ENCODE peak calls at places on chromosomes 3 and 15, in ten cellular contexts. One of them, this sample, is unnamed.

GRCh38 chr3:129592362-129593150 is 13.9 kb downstream of the PLXND1 start:
- DNase-seq in activated B cell treated with CpG ODN at 0.5 μM for 24 hours: no peak
- DNase-seq in ACHN: no peak
- DNase-seq in right atrium auricular region: peak; percentile 83
- DNase-seq in NCI-H1105: no peak
- DNase-seq in tibial artery: peak; percentile 95
- DNase-seq in Caco-2: no peak
- DNase-seq in progenitor cell of endocrine pancreas: no peak
- DNase-seq in stimulated activated naive CD8-positive, alpha-beta T cell treated with anti-CD3 and anti-CD28 coated beads, Interleukin-15, amount 100 ng/mL, for 72 hours: no peak
- DNase-seq in activated CD4-positive, alpha-beta T cell treated with anti-CD3 and anti-CD28 coated beads, Interleukin-2, amount 50 U/mL, for 1 hour: no peak
- DNase-seq in this sample: no peak

GRCh38 chr3:25495304-25495703 is 67.2 kb downstream of the RARB start:
- DNase-seq in NCI-H1105: no peak
- DNase-seq in stimulated activated naive CD8-positive, alpha-beta T cell treated with anti-CD3 and anti-CD28 coated beads, Interleukin-15, amount 100 ng/mL, for 72 hours: no peak
- DNase-seq in right atrium auricular region: no peak
- DNase-seq in progenitor cell of endocrine pancreas: no peak
- DNase-seq in activated CD4-positive, alpha-beta T cell treated with anti-CD3 and anti-CD28 coated beads, Interleukin-2, amount 50 U/mL, for 1 hour: no peak
- DNase-seq in activated B cell treated with CpG ODN at 0.5 μM for 24 hours: no peak
- DNase-seq in ACHN: no peak
- DNase-seq in tibial artery: no peak
- DNase-seq in Caco-2: no peak
- DNase-seq in this sample: no peak

GRCh38 chr3:4596596-4596995 is 103.4 kb downstream of the ITPR1 start:
- DNase-seq in activated B cell treated with CpG ODN at 0.5 μM for 24 hours: no peak
- DNase-seq in progenitor cell of endocrine pancreas: no peak
- DNase-seq in Caco-2: no peak
- DNase-seq in right atrium auricular region: no peak
- DNase-seq in NCI-H1105: no peak
- DNase-seq in stimulated activated naive CD8-positive, alpha-beta T cell treated with anti-CD3 and anti-CD28 coated beads, Interleukin-15, amount 100 ng/mL, for 72 hours: no peak
- DNase-seq in ACHN: no peak
- DNase-seq in activated CD4-positive, alpha-beta T cell treated with anti-CD3 and anti-CD28 coated beads, Interleukin-2, amount 50 U/mL, for 1 hour: no peak
- DNase-seq in tibial artery: no peak
- DNase-seq in this sample: no peak

GRCh38 chr3:196968233-196969000 is at the start of gene PIGZ:
- DNase-seq in progenitor cell of endocrine pancreas: peak; percentile 25
- DNase-seq in tibial artery: no peak
- DNase-seq in ACHN: peak; percentile 24
- DNase-seq in stimulated activated naive CD8-positive, alpha-beta T cell treated with anti-CD3 and anti-CD28 coated beads, Interleukin-15, amount 100 ng/mL, for 72 hours: peak; percentile 62
- DNase-seq in right atrium auricular region: no peak
- DNase-seq in NCI-H1105: peak; percentile 15
- DNase-seq in activated CD4-positive, alpha-beta T cell treated with anti-CD3 and anti-CD28 coated beads, Interleukin-2, amount 50 U/mL, for 1 hour: peak; percentile 22
- DNase-seq in Caco-2: peak; percentile 63
- DNase-seq in activated B cell treated with CpG ODN at 0.5 μM for 24 hours: peak; percentile 60
- DNase-seq in this sample: no peak

GRCh38 chr3:187983484-187984124 is 170.4 kb upstream of the LPP start:
- DNase-seq in activated B cell treated with CpG ODN at 0.5 μM for 24 hours: no peak
- DNase-seq in right atrium auricular region: no peak
- DNase-seq in progenitor cell of endocrine pancreas: no peak
- DNase-seq in stimulated activated naive CD8-positive, alpha-beta T cell treated with anti-CD3 and anti-CD28 coated beads, Interleukin-15, amount 100 ng/mL, for 72 hours: no peak
- DNase-seq in tibial artery: no peak
- DNase-seq in activated CD4-positive, alpha-beta T cell treated with anti-CD3 and anti-CD28 coated beads, Interleukin-2, amount 50 U/mL, for 1 hour: no peak
- DNase-seq in NCI-H1105: no peak
- DNase-seq in ACHN: no peak
- DNase-seq in Caco-2: no peak
- DNase-seq in this sample: no peak

GRCh38 chr15:75739791-75740190 is 27.1 kb upstream of the CSPG4 start:
- DNase-seq in activated CD4-positive, alpha-beta T cell treated with anti-CD3 and anti-CD28 coated beads, Interleukin-2, amount 50 U/mL, for 1 hour: no peak
- DNase-seq in Caco-2: no peak
- DNase-seq in tibial artery: peak; percentile 51
- DNase-seq in NCI-H1105: no peak
- DNase-seq in right atrium auricular region: no peak
- DNase-seq in ACHN: no peak
- DNase-seq in stimulated activated naive CD8-positive, alpha-beta T cell treated with anti-CD3 and anti-CD28 coated beads, Interleukin-15, amount 100 ng/mL, for 72 hours: no peak
- DNase-seq in activated B cell treated with CpG ODN at 0.5 μM for 24 hours: no peak
- DNase-seq in progenitor cell of endocrine pancreas: no peak
- DNase-seq in this sample: no peak

GRCh38 chr3:155619118-155619915 is 125.6 kb downstream of the PLCH1 start:
- DNase-seq in activated B cell treated with CpG ODN at 0.5 μM for 24 hours: no peak
- DNase-seq in NCI-H1105: no peak
- DNase-seq in ACHN: no peak
- DNase-seq in progenitor cell of endocrine pancreas: no peak
- DNase-seq in Caco-2: no peak
- DNase-seq in right atrium auricular region: no peak
- DNase-seq in stimulated activated naive CD8-positive, alpha-beta T cell treated with anti-CD3 and anti-CD28 coated beads, Interleukin-15, amount 100 ng/mL, for 72 hours: no peak
- DNase-seq in tibial artery: no peak
- DNase-seq in activated CD4-positive, alpha-beta T cell treated with anti-CD3 and anti-CD28 coated beads, Interleukin-2, amount 50 U/mL, for 1 hour: no peak
- DNase-seq in this sample: no peak

GRCh38 chr3:139664958-139665357 is 12.8 kb downstream of the NMNAT3 start:
- DNase-seq in activated CD4-positive, alpha-beta T cell treated with anti-CD3 and anti-CD28 coated beads, Interleukin-2, amount 50 U/mL, for 1 hour: no peak
- DNase-seq in ACHN: no peak
- DNase-seq in activated B cell treated with CpG ODN at 0.5 μM for 24 hours: no peak
- DNase-seq in Caco-2: no peak
- DNase-seq in stimulated activated naive CD8-positive, alpha-beta T cell treated with anti-CD3 and anti-CD28 coated beads, Interleukin-15, amount 100 ng/mL, for 72 hours: no peak
- DNase-seq in progenitor cell of endocrine pancreas: no peak
- DNase-seq in right atrium auricular region: no peak
- DNase-seq in NCI-H1105: no peak
- DNase-seq in tibial artery: no peak
- DNase-seq in this sample: no peak

GRCh38 chr15:90031231-90031791 is 30.2 kb downstream of the ZNF710 start:
- DNase-seq in ACHN: no peak
- DNase-seq in activated CD4-positive, alpha-beta T cell treated with anti-CD3 and anti-CD28 coated beads, Interleukin-2, amount 50 U/mL, for 1 hour: no peak
- DNase-seq in Caco-2: no peak
- DNase-seq in progenitor cell of endocrine pancreas: no peak
- DNase-seq in activated B cell treated with CpG ODN at 0.5 μM for 24 hours: no peak
- DNase-seq in right atrium auricular region: no peak
- DNase-seq in stimulated activated naive CD8-positive, alpha-beta T cell treated with anti-CD3 and anti-CD28 coated beads, Interleukin-15, amount 100 ng/mL, for 72 hours: no peak
- DNase-seq in NCI-H1105: no peak
- DNase-seq in tibial artery: peak; percentile 50
- DNase-seq in this sample: no peak

GRCh38 chr3:99817047-99817436 is 620 bp upstream of the CMSS1 start:
- DNase-seq in ACHN: peak; percentile 28
- DNase-seq in progenitor cell of endocrine pancreas: no peak
- DNase-seq in activated CD4-positive, alpha-beta T cell treated with anti-CD3 and anti-CD28 coated beads, Interleukin-2, amount 50 U/mL, for 1 hour: peak; percentile 18
- DNase-seq in right atrium auricular region: no peak
- DNase-seq in stimulated activated naive CD8-positive, alpha-beta T cell treated with anti-CD3 and anti-CD28 coated beads, Interleukin-15, amount 100 ng/mL, for 72 hours: no peak
- DNase-seq in Caco-2: peak; percentile 13
- DNase-seq in NCI-H1105: no peak
- DNase-seq in activated B cell treated with CpG ODN at 0.5 μM for 24 hours: no peak
- DNase-seq in tibial artery: no peak
- DNase-seq in this sample: no peak

GRCh38 chr3:172305552-172305951 is 142.7 kb downstream of the GHSR start:
- DNase-seq in tibial artery: no peak
- DNase-seq in ACHN: peak; percentile 53
- DNase-seq in activated CD4-positive, alpha-beta T cell treated with anti-CD3 and anti-CD28 coated beads, Interleukin-2, amount 50 U/mL, for 1 hour: no peak
- DNase-seq in Caco-2: peak; percentile 14
- DNase-seq in stimulated activated naive CD8-positive, alpha-beta T cell treated with anti-CD3 and anti-CD28 coated beads, Interleukin-15, amount 100 ng/mL, for 72 hours: no peak
- DNase-seq in activated B cell treated with CpG ODN at 0.5 μM for 24 hours: no peak
- DNase-seq in progenitor cell of endocrine pancreas: no peak
- DNase-seq in right atrium auricular region: no peak
- DNase-seq in NCI-H1105: no peak
- DNase-seq in this sample: no peak

GRCh38 chr15:99514306-99514705 is 51.5 kb upstream of the MEF2A start:
- DNase-seq in progenitor cell of endocrine pancreas: no peak
- DNase-seq in Caco-2: no peak
- DNase-seq in ACHN: no peak
- DNase-seq in right atrium auricular region: no peak
- DNase-seq in activated CD4-positive, alpha-beta T cell treated with anti-CD3 and anti-CD28 coated beads, Interleukin-2, amount 50 U/mL, for 1 hour: no peak
- DNase-seq in stimulated activated naive CD8-positive, alpha-beta T cell treated with anti-CD3 and anti-CD28 coated beads, Interleukin-15, amount 100 ng/mL, for 72 hours: no peak
- DNase-seq in tibial artery: no peak
- DNase-seq in activated B cell treated with CpG ODN at 0.5 μM for 24 hours: no peak
- DNase-seq in NCI-H1105: no peak
- DNase-seq in this sample: no peak

GRCh38 chr3:171813897-171814460 is 3.7 kb upstream of the PLD1 start:
- DNase-seq in progenitor cell of endocrine pancreas: no peak
- DNase-seq in activated CD4-positive, alpha-beta T cell treated with anti-CD3 and anti-CD28 coated beads, Interleukin-2, amount 50 U/mL, for 1 hour: no peak
- DNase-seq in right atrium auricular region: peak; percentile 75
- DNase-seq in ACHN: no peak
- DNase-seq in activated B cell treated with CpG ODN at 0.5 μM for 24 hours: no peak
- DNase-seq in tibial artery: no peak
- DNase-seq in NCI-H1105: no peak
- DNase-seq in Caco-2: no peak
- DNase-seq in stimulated activated naive CD8-positive, alpha-beta T cell treated with anti-CD3 and anti-CD28 coated beads, Interleukin-15, amount 100 ng/mL, for 72 hours: peak; percentile 34
- DNase-seq in this sample: no peak

GRCh38 chr3:12710062-12710461 is 46.1 kb upstream of the RAF1 start:
- DNase-seq in right atrium auricular region: no peak
- DNase-seq in tibial artery: no peak
- DNase-seq in progenitor cell of endocrine pancreas: no peak
- DNase-seq in activated B cell treated with CpG ODN at 0.5 μM for 24 hours: no peak
- DNase-seq in activated CD4-positive, alpha-beta T cell treated with anti-CD3 and anti-CD28 coated beads, Interleukin-2, amount 50 U/mL, for 1 hour: no peak
- DNase-seq in NCI-H1105: no peak
- DNase-seq in stimulated activated naive CD8-positive, alpha-beta T cell treated with anti-CD3 and anti-CD28 coated beads, Interleukin-15, amount 100 ng/mL, for 72 hours: no peak
- DNase-seq in Caco-2: no peak
- DNase-seq in ACHN: no peak
- DNase-seq in this sample: no peak

GRCh38 chr15:62742409-62743171 is 300.0 kb upstream of the TPM1 start:
- DNase-seq in ACHN: peak; percentile 75
- DNase-seq in stimulated activated naive CD8-positive, alpha-beta T cell treated with anti-CD3 and anti-CD28 coated beads, Interleukin-15, amount 100 ng/mL, for 72 hours: peak; percentile 27
- DNase-seq in right atrium auricular region: peak; percentile 89
- DNase-seq in activated CD4-positive, alpha-beta T cell treated with anti-CD3 and anti-CD28 coated beads, Interleukin-2, amount 50 U/mL, for 1 hour: peak; percentile 12
- DNase-seq in NCI-H1105: peak; percentile 78
- DNase-seq in Caco-2: peak; percentile 53
- DNase-seq in activated B cell treated with CpG ODN at 0.5 μM for 24 hours: no peak
- DNase-seq in progenitor cell of endocrine pancreas: no peak
- DNase-seq in tibial artery: peak; percentile 92
- DNase-seq in this sample: peak; percentile 7

GRCh38 chr3:186421946-186422345 is 59.9 kb upstream of the DGKG start:
- DNase-seq in NCI-H1105: no peak
- DNase-seq in tibial artery: no peak
- DNase-seq in activated CD4-positive, alpha-beta T cell treated with anti-CD3 and anti-CD28 coated beads, Interleukin-2, amount 50 U/mL, for 1 hour: no peak
- DNase-seq in Caco-2: no peak
- DNase-seq in activated B cell treated with CpG ODN at 0.5 μM for 24 hours: no peak
- DNase-seq in progenitor cell of endocrine pancreas: no peak
- DNase-seq in ACHN: no peak
- DNase-seq in right atrium auricular region: no peak
- DNase-seq in stimulated activated naive CD8-positive, alpha-beta T cell treated with anti-CD3 and anti-CD28 coated beads, Interleukin-15, amount 100 ng/mL, for 72 hours: no peak
- DNase-seq in this sample: no peak

GRCh38 chr3:187705164-187705563 is 2.8 kb upstream of the RTP2 start:
- DNase-seq in Caco-2: no peak
- DNase-seq in NCI-H1105: no peak
- DNase-seq in right atrium auricular region: no peak
- DNase-seq in tibial artery: no peak
- DNase-seq in progenitor cell of endocrine pancreas: no peak
- DNase-seq in activated CD4-positive, alpha-beta T cell treated with anti-CD3 and anti-CD28 coated beads, Interleukin-2, amount 50 U/mL, for 1 hour: no peak
- DNase-seq in stimulated activated naive CD8-positive, alpha-beta T cell treated with anti-CD3 and anti-CD28 coated beads, Interleukin-15, amount 100 ng/mL, for 72 hours: no peak
- DNase-seq in activated B cell treated with CpG ODN at 0.5 μM for 24 hours: no peak
- DNase-seq in ACHN: no peak
- DNase-seq in this sample: no peak

GRCh38 chr3:195081242-195081963 is 189.6 kb downstream of the XXYLT1 start:
- DNase-seq in NCI-H1105: peak; percentile 67
- DNase-seq in right atrium auricular region: no peak
- DNase-seq in Caco-2: no peak
- DNase-seq in tibial artery: no peak
- DNase-seq in progenitor cell of endocrine pancreas: no peak
- DNase-seq in activated CD4-positive, alpha-beta T cell treated with anti-CD3 and anti-CD28 coated beads, Interleukin-2, amount 50 U/mL, for 1 hour: no peak
- DNase-seq in activated B cell treated with CpG ODN at 0.5 μM for 24 hours: no peak
- DNase-seq in stimulated activated naive CD8-positive, alpha-beta T cell treated with anti-CD3 and anti-CD28 coated beads, Interleukin-15, amount 100 ng/mL, for 72 hours: no peak
- DNase-seq in ACHN: peak; percentile 32
- DNase-seq in this sample: no peak

GRCh38 chr3:116391296-116392201 is 53.7 kb downstream of the LSAMP start:
- DNase-seq in stimulated activated naive CD8-positive, alpha-beta T cell treated with anti-CD3 and anti-CD28 coated beads, Interleukin-15, amount 100 ng/mL, for 72 hours: no peak
- DNase-seq in ACHN: no peak
- DNase-seq in right atrium auricular region: no peak
- DNase-seq in progenitor cell of endocrine pancreas: no peak
- DNase-seq in activated B cell treated with CpG ODN at 0.5 μM for 24 hours: no peak
- DNase-seq in tibial artery: no peak
- DNase-seq in Caco-2: no peak
- DNase-seq in NCI-H1105: no peak
- DNase-seq in activated CD4-positive, alpha-beta T cell treated with anti-CD3 and anti-CD28 coated beads, Interleukin-2, amount 50 U/mL, for 1 hour: no peak
- DNase-seq in this sample: no peak

GRCh38 chr3:44529927-44530326 is 25.1 kb upstream of the ZKSCAN7 start:
- DNase-seq in Caco-2: peak; percentile 7
- DNase-seq in right atrium auricular region: no peak
- DNase-seq in progenitor cell of endocrine pancreas: no peak
- DNase-seq in activated CD4-positive, alpha-beta T cell treated with anti-CD3 and anti-CD28 coated beads, Interleukin-2, amount 50 U/mL, for 1 hour: no peak
- DNase-seq in tibial artery: no peak
- DNase-seq in stimulated activated naive CD8-positive, alpha-beta T cell treated with anti-CD3 and anti-CD28 coated beads, Interleukin-15, amount 100 ng/mL, for 72 hours: no peak
- DNase-seq in NCI-H1105: no peak
- DNase-seq in activated B cell treated with CpG ODN at 0.5 μM for 24 hours: no peak
- DNase-seq in ACHN: no peak
- DNase-seq in this sample: no peak

GRCh38 chr3:120908030-120908802 is at the start of gene STXBP5L:
- DNase-seq in NCI-H1105: peak; percentile 86
- DNase-seq in stimulated activated naive CD8-positive, alpha-beta T cell treated with anti-CD3 and anti-CD28 coated beads, Interleukin-15, amount 100 ng/mL, for 72 hours: peak; percentile 51
- DNase-seq in activated CD4-positive, alpha-beta T cell treated with anti-CD3 and anti-CD28 coated beads, Interleukin-2, amount 50 U/mL, for 1 hour: peak; percentile 18
- DNase-seq in ACHN: peak; percentile 79
- DNase-seq in tibial artery: no peak
- DNase-seq in progenitor cell of endocrine pancreas: peak; percentile 97
- DNase-seq in activated B cell treated with CpG ODN at 0.5 μM for 24 hours: peak; percentile 21
- DNase-seq in right atrium auricular region: no peak
- DNase-seq in Caco-2: peak; percentile 90
- DNase-seq in this sample: peak; percentile 62

GRCh38 chr3:195907730-195908438 is 467 bp downstream of the TNK2 start:
- DNase-seq in NCI-H1105: peak; percentile 68
- DNase-seq in ACHN: no peak
- DNase-seq in activated CD4-positive, alpha-beta T cell treated with anti-CD3 and anti-CD28 coated beads, Interleukin-2, amount 50 U/mL, for 1 hour: peak; percentile 47
- DNase-seq in progenitor cell of endocrine pancreas: no peak
- DNase-seq in tibial artery: peak; percentile 69
- DNase-seq in Caco-2: no peak
- DNase-seq in activated B cell treated with CpG ODN at 0.5 μM for 24 hours: peak; percentile 58
- DNase-seq in right atrium auricular region: peak; percentile 81
- DNase-seq in stimulated activated naive CD8-positive, alpha-beta T cell treated with anti-CD3 and anti-CD28 coated beads, Interleukin-15, amount 100 ng/mL, for 72 hours: peak; percentile 64
- DNase-seq in this sample: no peak

GRCh38 chr3:20054549-20054987 is 14.3 kb downstream of the KAT2B start:
- DNase-seq in right atrium auricular region: peak; percentile 71
- DNase-seq in stimulated activated naive CD8-positive, alpha-beta T cell treated with anti-CD3 and anti-CD28 coated beads, Interleukin-15, amount 100 ng/mL, for 72 hours: peak; percentile 61
- DNase-seq in progenitor cell of endocrine pancreas: no peak
- DNase-seq in Caco-2: no peak
- DNase-seq in ACHN: peak; percentile 96
- DNase-seq in NCI-H1105: no peak
- DNase-seq in activated B cell treated with CpG ODN at 0.5 μM for 24 hours: peak; percentile 22
- DNase-seq in tibial artery: no peak
- DNase-seq in activated CD4-positive, alpha-beta T cell treated with anti-CD3 and anti-CD28 coated beads, Interleukin-2, amount 50 U/mL, for 1 hour: peak; percentile 50
- DNase-seq in this sample: no peak

GRCh38 chr15:99401971-99402732 is 150.9 kb downstream of the LRRC28 start:
- DNase-seq in NCI-H1105: no peak
- DNase-seq in right atrium auricular region: no peak
- DNase-seq in activated CD4-positive, alpha-beta T cell treated with anti-CD3 and anti-CD28 coated beads, Interleukin-2, amount 50 U/mL, for 1 hour: no peak
- DNase-seq in progenitor cell of endocrine pancreas: no peak
- DNase-seq in stimulated activated naive CD8-positive, alpha-beta T cell treated with anti-CD3 and anti-CD28 coated beads, Interleukin-15, amount 100 ng/mL, for 72 hours: no peak
- DNase-seq in Caco-2: no peak
- DNase-seq in tibial artery: no peak
- DNase-seq in activated B cell treated with CpG ODN at 0.5 μM for 24 hours: no peak
- DNase-seq in ACHN: no peak
- DNase-seq in this sample: no peak

GRCh38 chr3:117700573-117701360 is 991.2 kb downstream of the TUSC7 start:
- DNase-seq in progenitor cell of endocrine pancreas: no peak
- DNase-seq in right atrium auricular region: no peak
- DNase-seq in activated CD4-positive, alpha-beta T cell treated with anti-CD3 and anti-CD28 coated beads, Interleukin-2, amount 50 U/mL, for 1 hour: no peak
- DNase-seq in tibial artery: no peak
- DNase-seq in NCI-H1105: no peak
- DNase-seq in activated B cell treated with CpG ODN at 0.5 μM for 24 hours: no peak
- DNase-seq in stimulated activated naive CD8-positive, alpha-beta T cell treated with anti-CD3 and anti-CD28 coated beads, Interleukin-15, amount 100 ng/mL, for 72 hours: no peak
- DNase-seq in Caco-2: no peak
- DNase-seq in ACHN: no peak
- DNase-seq in this sample: no peak

GRCh38 chr15:91885714-91886265 is 32.3 kb downstream of the SLCO3A1 start:
- DNase-seq in activated B cell treated with CpG ODN at 0.5 μM for 24 hours: no peak
- DNase-seq in progenitor cell of endocrine pancreas: no peak
- DNase-seq in tibial artery: no peak
- DNase-seq in stimulated activated naive CD8-positive, alpha-beta T cell treated with anti-CD3 and anti-CD28 coated beads, Interleukin-15, amount 100 ng/mL, for 72 hours: no peak
- DNase-seq in NCI-H1105: no peak
- DNase-seq in ACHN: no peak
- DNase-seq in activated CD4-positive, alpha-beta T cell treated with anti-CD3 and anti-CD28 coated beads, Interleukin-2, amount 50 U/mL, for 1 hour: no peak
- DNase-seq in right atrium auricular region: no peak
- DNase-seq in Caco-2: no peak
- DNase-seq in this sample: no peak

GRCh38 chr15:77120576-77120975 is 49.7 kb upstream of the TSPAN3 start:
- DNase-seq in right atrium auricular region: no peak
- DNase-seq in tibial artery: no peak
- DNase-seq in progenitor cell of endocrine pancreas: no peak
- DNase-seq in activated B cell treated with CpG ODN at 0.5 μM for 24 hours: no peak
- DNase-seq in Caco-2: no peak
- DNase-seq in ACHN: no peak
- DNase-seq in NCI-H1105: no peak
- DNase-seq in stimulated activated naive CD8-positive, alpha-beta T cell treated with anti-CD3 and anti-CD28 coated beads, Interleukin-15, amount 100 ng/mL, for 72 hours: no peak
- DNase-seq in activated CD4-positive, alpha-beta T cell treated with anti-CD3 and anti-CD28 coated beads, Interleukin-2, amount 50 U/mL, for 1 hour: no peak
- DNase-seq in this sample: no peak

GRCh38 chr3:42032693-42033349 is 58.3 kb upstream of the TRAK1 start:
- DNase-seq in stimulated activated naive CD8-positive, alpha-beta T cell treated with anti-CD3 and anti-CD28 coated beads, Interleukin-15, amount 100 ng/mL, for 72 hours: no peak
- DNase-seq in progenitor cell of endocrine pancreas: no peak
- DNase-seq in activated B cell treated with CpG ODN at 0.5 μM for 24 hours: no peak
- DNase-seq in NCI-H1105: peak; percentile 70
- DNase-seq in ACHN: peak; percentile 86
- DNase-seq in Caco-2: no peak
- DNase-seq in tibial artery: peak; percentile 92
- DNase-seq in right atrium auricular region: peak; percentile 91
- DNase-seq in activated CD4-positive, alpha-beta T cell treated with anti-CD3 and anti-CD28 coated beads, Interleukin-2, amount 50 U/mL, for 1 hour: no peak
- DNase-seq in this sample: no peak

This sample was measured in NCI-H748 treated with DMSO at 0.1 percent for 48 hours.